ENCODE peak calls at places on chromosomes 6 and 20, in ten cellular contexts. One of them, this sample, is unnamed.

GRCh38 chr20:23349338-23350006 is 1.1 kb upstream of the NXT1 start:
- DNase-seq in lower leg skin: peak
- DNase-seq in endothelial cell: no peak
- DNase-seq in type B pancreatic cell: no peak
- DNase-seq in progenitor cell of endocrine pancreas: no peak
- DNase-seq in uterus: peak
- DNase-seq in fibroblast of the aortic adventitia: peak
- DNase-seq in fibroblast of lung: no peak
- DNase-seq in heart right ventricle: no peak
- DNase-seq in pancreas: no peak
- DNase-seq in this sample: no peak

GRCh38 chr20:53751394-53752368 is 158.0 kb upstream of the ZNF217 start:
- DNase-seq in pancreas: no peak
- DNase-seq in endothelial cell: no peak
- DNase-seq in uterus: no peak
- DNase-seq in lower leg skin: no peak
- DNase-seq in heart right ventricle: no peak
- DNase-seq in fibroblast of the aortic adventitia: peak
- DNase-seq in fibroblast of lung: no peak
- DNase-seq in type B pancreatic cell: no peak
- DNase-seq in progenitor cell of endocrine pancreas: no peak
- DNase-seq in this sample: no peak

GRCh38 chr20:46572181-46572580 is 21.7 kb upstream of the OCSTAMP start:
- DNase-seq in uterus: no peak
- DNase-seq in progenitor cell of endocrine pancreas: no peak
- DNase-seq in pancreas: peak
- DNase-seq in heart right ventricle: peak
- DNase-seq in fibroblast of the aortic adventitia: no peak
- DNase-seq in fibroblast of lung: no peak
- DNase-seq in type B pancreatic cell: no peak
- DNase-seq in lower leg skin: peak
- DNase-seq in endothelial cell: no peak
- DNase-seq in this sample: peak

GRCh38 chr6:100657678-100658330 is 193.1 kb upstream of the SIM1 start:
- DNase-seq in uterus: no peak
- DNase-seq in heart right ventricle: no peak
- DNase-seq in fibroblast of the aortic adventitia: peak
- DNase-seq in progenitor cell of endocrine pancreas: no peak
- DNase-seq in fibroblast of lung: peak
- DNase-seq in type B pancreatic cell: no peak
- DNase-seq in lower leg skin: no peak
- DNase-seq in endothelial cell: no peak
- DNase-seq in pancreas: no peak
- DNase-seq in this sample: no peak

GRCh38 chr20:61044499-61044898 is 207.6 kb upstream of the CDH4 start:
- DNase-seq in lower leg skin: peak
- DNase-seq in uterus: no peak
- DNase-seq in heart right ventricle: no peak
- DNase-seq in endothelial cell: no peak
- DNase-seq in fibroblast of lung: no peak
- DNase-seq in progenitor cell of endocrine pancreas: no peak
- DNase-seq in type B pancreatic cell: no peak
- DNase-seq in pancreas: no peak
- DNase-seq in fibroblast of the aortic adventitia: no peak
- DNase-seq in this sample: no peak

GRCh38 chr6:901696-902455 is 208.9 kb upstream of the EXOC2 start:
- DNase-seq in type B pancreatic cell: no peak
- DNase-seq in progenitor cell of endocrine pancreas: no peak
- DNase-seq in uterus: no peak
- DNase-seq in lower leg skin: peak
- DNase-seq in fibroblast of the aortic adventitia: no peak
- DNase-seq in endothelial cell: no peak
- DNase-seq in pancreas: peak
- DNase-seq in fibroblast of lung: peak
- DNase-seq in heart right ventricle: no peak
- DNase-seq in this sample: no peak

GRCh38 chr20:46312075-46312944 is 4.0 kb upstream of the CDH22 start:
- DNase-seq in heart right ventricle: no peak
- DNase-seq in fibroblast of the aortic adventitia: no peak
- DNase-seq in lower leg skin: no peak
- DNase-seq in uterus: no peak
- DNase-seq in type B pancreatic cell: no peak
- DNase-seq in endothelial cell: peak
- DNase-seq in progenitor cell of endocrine pancreas: peak
- DNase-seq in fibroblast of lung: no peak
- DNase-seq in pancreas: no peak
- DNase-seq in this sample: no peak

GRCh38 chr6:151376440-151376839 is 14.9 kb downstream of the ZBTB2 start:
- DNase-seq in fibroblast of the aortic adventitia: no peak
- DNase-seq in progenitor cell of endocrine pancreas: no peak
- DNase-seq in uterus: no peak
- DNase-seq in endothelial cell: no peak
- DNase-seq in lower leg skin: no peak
- DNase-seq in type B pancreatic cell: no peak
- DNase-seq in pancreas: no peak
- DNase-seq in fibroblast of lung: no peak
- DNase-seq in heart right ventricle: no peak
- DNase-seq in this sample: no peak

GRCh38 chr6:7594579-7595125 is 4.7 kb downstream of the SNRNP48 start:
- DNase-seq in fibroblast of lung: no peak
- DNase-seq in lower leg skin: no peak
- DNase-seq in uterus: no peak
- DNase-seq in endothelial cell: no peak
- DNase-seq in progenitor cell of endocrine pancreas: no peak
- DNase-seq in type B pancreatic cell: no peak
- DNase-seq in pancreas: no peak
- DNase-seq in heart right ventricle: no peak
- DNase-seq in fibroblast of the aortic adventitia: peak
- DNase-seq in this sample: no peak

GRCh38 chr6:170442596-170442995 is 110.5 kb downstream of the PSMB1 start:
- DNase-seq in pancreas: no peak
- DNase-seq in type B pancreatic cell: peak
- DNase-seq in heart right ventricle: no peak
- DNase-seq in fibroblast of lung: no peak
- DNase-seq in endothelial cell: no peak
- DNase-seq in progenitor cell of endocrine pancreas: no peak
- DNase-seq in lower leg skin: no peak
- DNase-seq in fibroblast of the aortic adventitia: no peak
- DNase-seq in uterus: no peak
- DNase-seq in this sample: no peak

GRCh38 chr6:37503486-37503980 is 3.8 kb upstream of the CCDC167 start:
- DNase-seq in fibroblast of lung: no peak
- DNase-seq in endothelial cell: no peak
- DNase-seq in type B pancreatic cell: no peak
- DNase-seq in lower leg skin: no peak
- DNase-seq in fibroblast of the aortic adventitia: no peak
- DNase-seq in pancreas: no peak
- DNase-seq in progenitor cell of endocrine pancreas: no peak
- DNase-seq in uterus: no peak
- DNase-seq in heart right ventricle: no peak
- DNase-seq in this sample: no peak

GRCh38 chr6:143805832-143806281 is 37.3 kb upstream of the LTV1 start:
- DNase-seq in fibroblast of lung: peak
- DNase-seq in fibroblast of the aortic adventitia: peak
- DNase-seq in pancreas: no peak
- DNase-seq in lower leg skin: no peak
- DNase-seq in progenitor cell of endocrine pancreas: no peak
- DNase-seq in endothelial cell: no peak
- DNase-seq in heart right ventricle: no peak
- DNase-seq in type B pancreatic cell: no peak
- DNase-seq in uterus: no peak
- DNase-seq in this sample: no peak

GRCh38 chr6:42010185-42010872 is 40.0 kb upstream of the TAF8 start:
- DNase-seq in fibroblast of the aortic adventitia: no peak
- DNase-seq in progenitor cell of endocrine pancreas: no peak
- DNase-seq in uterus: no peak
- DNase-seq in heart right ventricle: no peak
- DNase-seq in lower leg skin: peak
- DNase-seq in pancreas: no peak
- DNase-seq in endothelial cell: peak
- DNase-seq in fibroblast of lung: no peak
- DNase-seq in type B pancreatic cell: no peak
- DNase-seq in this sample: no peak

GRCh38 chr20:52564594-52564993 is 373.0 kb upstream of the ZFP64 start:
- DNase-seq in pancreas: no peak
- DNase-seq in heart right ventricle: no peak
- DNase-seq in lower leg skin: no peak
- DNase-seq in endothelial cell: no peak
- DNase-seq in uterus: no peak
- DNase-seq in type B pancreatic cell: no peak
- DNase-seq in fibroblast of lung: no peak
- DNase-seq in fibroblast of the aortic adventitia: no peak
- DNase-seq in progenitor cell of endocrine pancreas: no peak
- DNase-seq in this sample: no peak

GRCh38 chr6:44489912-44490604 is 102.6 kb downstream of the CDC5L start:
- DNase-seq in endothelial cell: no peak
- DNase-seq in progenitor cell of endocrine pancreas: no peak
- DNase-seq in uterus: peak
- DNase-seq in type B pancreatic cell: no peak
- DNase-seq in fibroblast of the aortic adventitia: peak
- DNase-seq in fibroblast of lung: peak
- DNase-seq in heart right ventricle: no peak
- DNase-seq in pancreas: peak
- DNase-seq in lower leg skin: no peak
- DNase-seq in this sample: no peak

GRCh38 chr20:10604865-10605440 is 68.8 kb downstream of the JAG1 start:
- DNase-seq in lower leg skin: no peak
- DNase-seq in endothelial cell: no peak
- DNase-seq in fibroblast of lung: no peak
- DNase-seq in fibroblast of the aortic adventitia: no peak
- DNase-seq in progenitor cell of endocrine pancreas: no peak
- DNase-seq in heart right ventricle: no peak
- DNase-seq in pancreas: no peak
- DNase-seq in uterus: no peak
- DNase-seq in type B pancreatic cell: no peak
- DNase-seq in this sample: no peak

GRCh38 chr6:29696147-29697129 is 15.5 kb upstream of the ZFP57 start:
- DNase-seq in uterus: no peak
- DNase-seq in fibroblast of the aortic adventitia: peak
- DNase-seq in fibroblast of lung: no peak
- DNase-seq in lower leg skin: no peak
- DNase-seq in type B pancreatic cell: no peak
- DNase-seq in progenitor cell of endocrine pancreas: no peak
- DNase-seq in pancreas: no peak
- DNase-seq in endothelial cell: peak
- DNase-seq in heart right ventricle: no peak
- DNase-seq in this sample: no peak
- TF ChIP-seq CTCF in uterus: no peak
- TF ChIP-seq CTCF in fibroblast of the aortic adventitia: peak
- TF ChIP-seq CTCF in fibroblast of lung: peak
- TF ChIP-seq CTCF in lower leg skin: no peak
- TF ChIP-seq CTCF in type B pancreatic cell: peak
- TF ChIP-seq CTCF in progenitor cell of endocrine pancreas: peak
- TF ChIP-seq CTCF in pancreas: no peak
- TF ChIP-seq CTCF in endothelial cell: no peak
- TF ChIP-seq CTCF in heart right ventricle: peak
- TF ChIP-seq CTCF in this sample: peak

GRCh38 chr6:17103715-17104114 is 1.9 kb downstream of the STMND1 start:
- DNase-seq in type B pancreatic cell: no peak
- DNase-seq in uterus: no peak
- DNase-seq in lower leg skin: no peak
- DNase-seq in progenitor cell of endocrine pancreas: no peak
- DNase-seq in endothelial cell: no peak
- DNase-seq in fibroblast of the aortic adventitia: no peak
- DNase-seq in pancreas: no peak
- DNase-seq in heart right ventricle: no peak
- DNase-seq in fibroblast of lung: no peak
- DNase-seq in this sample: no peak
- TF ChIP-seq CTCF in type B pancreatic cell: no peak
- TF ChIP-seq CTCF in uterus: no peak
- TF ChIP-seq CTCF in lower leg skin: no peak
- TF ChIP-seq CTCF in progenitor cell of endocrine pancreas: no peak
- TF ChIP-seq CTCF in endothelial cell: peak
- TF ChIP-seq CTCF in fibroblast of the aortic adventitia: no peak
- TF ChIP-seq CTCF in pancreas: no peak
- TF ChIP-seq CTCF in heart right ventricle: no peak
- TF ChIP-seq CTCF in fibroblast of lung: peak
- TF ChIP-seq CTCF in this sample: peak

DNA sequence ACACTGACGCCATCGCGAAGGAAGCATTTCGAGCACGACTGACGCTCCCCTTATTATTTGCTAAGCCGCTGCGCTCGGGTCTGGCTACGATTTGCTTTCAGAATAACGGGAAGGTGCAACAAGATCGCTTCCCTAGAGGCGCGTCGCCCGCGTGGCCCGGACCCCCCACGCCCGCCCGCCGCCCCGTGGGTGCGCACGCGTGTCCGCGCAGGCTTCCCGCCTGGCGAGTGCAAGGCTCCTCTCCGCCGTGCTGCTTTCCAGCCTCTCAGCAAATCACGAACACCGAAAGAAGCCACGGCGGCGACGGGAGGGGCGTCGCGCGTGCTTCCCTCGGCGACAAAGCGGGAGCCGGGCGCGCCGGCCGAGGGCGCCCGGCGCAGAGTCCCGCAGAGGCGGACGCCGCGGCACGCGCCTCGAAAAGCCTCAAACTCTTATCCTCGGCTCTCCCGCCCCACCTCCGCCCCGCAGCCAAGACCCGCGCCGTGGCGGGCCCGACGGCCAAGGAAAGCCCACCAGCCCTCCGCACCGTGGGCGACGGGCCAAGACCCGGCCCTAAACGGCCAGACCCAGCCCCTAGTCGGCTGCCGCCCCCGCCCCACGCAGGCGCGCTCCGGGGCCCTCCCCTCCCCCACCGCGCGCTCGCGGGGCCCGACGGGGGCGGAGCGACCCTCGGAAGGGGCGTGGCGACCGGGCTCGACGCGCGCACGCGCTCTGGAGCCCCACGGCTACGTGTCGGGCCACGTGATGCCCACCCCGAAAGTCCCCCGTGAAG is 987 bp upstream of the QKI start:
- DNase-seq in fibroblast of the aortic adventitia: peak
- DNase-seq in lower leg skin: peak
- DNase-seq in type B pancreatic cell: peak
- DNase-seq in heart right ventricle: peak
- DNase-seq in endothelial cell: peak
- DNase-seq in pancreas: peak
- DNase-seq in uterus: peak
- DNase-seq in progenitor cell of endocrine pancreas: peak
- DNase-seq in fibroblast of lung: peak
- DNase-seq in this sample: peak
- TF ChIP-seq CTCF in fibroblast of the aortic adventitia: no peak
- TF ChIP-seq CTCF in lower leg skin: no peak
- TF ChIP-seq CTCF in type B pancreatic cell: no peak
- TF ChIP-seq CTCF in heart right ventricle: no peak
- TF ChIP-seq CTCF in endothelial cell: no peak
- TF ChIP-seq CTCF in pancreas: no peak
- TF ChIP-seq CTCF in uterus: no peak
- TF ChIP-seq CTCF in progenitor cell of endocrine pancreas: no peak
- TF ChIP-seq CTCF in fibroblast of lung: no peak
- TF ChIP-seq CTCF in this sample: no peak

DNA sequence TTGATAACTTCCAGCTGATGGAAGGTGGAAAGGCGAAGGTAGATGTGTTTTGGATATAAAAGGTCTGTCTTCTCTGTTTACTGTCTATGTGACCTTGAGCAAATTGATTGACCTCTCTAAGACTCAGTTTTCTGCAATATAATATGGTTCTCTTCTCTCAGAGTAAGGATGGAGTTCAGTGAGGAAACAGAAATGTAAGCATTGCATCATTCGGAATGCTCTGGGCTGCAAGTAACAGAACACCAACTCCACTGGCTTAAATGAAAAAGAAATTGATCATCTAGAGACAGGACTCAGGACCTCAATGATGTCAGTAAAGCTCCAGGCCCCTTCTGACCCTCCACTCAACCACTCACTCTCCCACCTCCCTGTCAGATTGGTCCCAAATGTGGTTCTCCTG is 31.9 kb downstream of the FAM110A start:
- DNase-seq in lower leg skin: no peak
- DNase-seq in fibroblast of lung: no peak
- DNase-seq in endothelial cell: no peak
- DNase-seq in progenitor cell of endocrine pancreas: no peak
- DNase-seq in heart right ventricle: no peak
- DNase-seq in pancreas: no peak
- DNase-seq in uterus: no peak
- DNase-seq in type B pancreatic cell: no peak
- DNase-seq in fibroblast of the aortic adventitia: no peak
- DNase-seq in this sample: no peak
- TF ChIP-seq CTCF in lower leg skin: no peak
- TF ChIP-seq CTCF in fibroblast of lung: no peak
- TF ChIP-seq CTCF in endothelial cell: no peak
- TF ChIP-seq CTCF in progenitor cell of endocrine pancreas: no peak
- TF ChIP-seq CTCF in heart right ventricle: no peak
- TF ChIP-seq CTCF in pancreas: no peak
- TF ChIP-seq CTCF in uterus: no peak
- TF ChIP-seq CTCF in type B pancreatic cell: no peak
- TF ChIP-seq CTCF in fibroblast of the aortic adventitia: no peak
- TF ChIP-seq CTCF in this sample: no peak